ENCODE peak calls at places on chromosomes 6 and 20, in nine cellular contexts. Y is ovary, Z is endodermal cell, N is GM13977, X is colonic mucosa, J is prostate gland, Q is thyroid gland, B is psoas muscle, C is astrocyte of the spinal cord. U is an unnamed sample.

GRCh38 chr20:52056203-52057062 is 135.1 kb downstream of the ZFP64 start:
- DNase-seq in Y (no peak), Z (no peak), N (no peak), X (no peak), J (no peak), Q (no peak), B (no peak), C (peak), U (peak)

GRCh38 chr6:137016366-137016765 is 28.4 kb downstream of the IL20RA start:
- DNase-seq in Y (no peak), Z (no peak), N (no peak), X (no peak), J (no peak), Q (no peak), B (no peak), C (peak), U (peak)

GRCh38 chr20:62708591-62709536 is at the start of gene NTSR1:
- DNase-seq in Y (no peak), Z (peak), N (no peak), X (no peak), J (no peak), Q (no peak), B (no peak), C (no peak), U (no peak)

GRCh38 chr20:23116301-23117089 is 30.4 kb upstream of the CD93 start:
- DNase-seq in Y (no peak), Z (no peak), N (no peak), X (no peak), J (no peak), Q (no peak), B (no peak), C (no peak), U (no peak)

GRCh38 chr20:8860011-8860495 is 208.8 kb upstream of the PLCB4 start:
- DNase-seq in Y (no peak), Z (no peak), N (no peak), X (no peak), J (no peak), Q (no peak), B (no peak), C (peak), U (peak)

GRCh38 chr6:69005194-69005593 is 370.1 kb downstream of the ADGRB3 start:
- DNase-seq in Y (no peak), Z (no peak), N (no peak), X (no peak), J (no peak), Q (no peak), B (no peak), C (peak), U (peak)

GRCh38 chr20:21504323-21504722 is 9.5 kb downstream of the NKX2-2 start:
- DNase-seq in Y (no peak), Z (no peak), N (no peak), X (no peak), J (no peak), Q (no peak), B (no peak), C (no peak), U (no peak)

GRCh38 chr6:99458319-99458718 is 33.2 kb upstream of the PNISR start:
- DNase-seq in Y (no peak), Z (peak), N (no peak), X (no peak), J (no peak), Q (no peak), B (no peak), C (peak), U (peak)

GRCh38 chr6:8983202-8983688 is 547.9 kb upstream of the SLC35B3 start:
- DNase-seq in Y (peak), Z (peak), N (peak), X (peak), J (peak), Q (peak), B (peak), C (peak), U (peak)

DNA sequence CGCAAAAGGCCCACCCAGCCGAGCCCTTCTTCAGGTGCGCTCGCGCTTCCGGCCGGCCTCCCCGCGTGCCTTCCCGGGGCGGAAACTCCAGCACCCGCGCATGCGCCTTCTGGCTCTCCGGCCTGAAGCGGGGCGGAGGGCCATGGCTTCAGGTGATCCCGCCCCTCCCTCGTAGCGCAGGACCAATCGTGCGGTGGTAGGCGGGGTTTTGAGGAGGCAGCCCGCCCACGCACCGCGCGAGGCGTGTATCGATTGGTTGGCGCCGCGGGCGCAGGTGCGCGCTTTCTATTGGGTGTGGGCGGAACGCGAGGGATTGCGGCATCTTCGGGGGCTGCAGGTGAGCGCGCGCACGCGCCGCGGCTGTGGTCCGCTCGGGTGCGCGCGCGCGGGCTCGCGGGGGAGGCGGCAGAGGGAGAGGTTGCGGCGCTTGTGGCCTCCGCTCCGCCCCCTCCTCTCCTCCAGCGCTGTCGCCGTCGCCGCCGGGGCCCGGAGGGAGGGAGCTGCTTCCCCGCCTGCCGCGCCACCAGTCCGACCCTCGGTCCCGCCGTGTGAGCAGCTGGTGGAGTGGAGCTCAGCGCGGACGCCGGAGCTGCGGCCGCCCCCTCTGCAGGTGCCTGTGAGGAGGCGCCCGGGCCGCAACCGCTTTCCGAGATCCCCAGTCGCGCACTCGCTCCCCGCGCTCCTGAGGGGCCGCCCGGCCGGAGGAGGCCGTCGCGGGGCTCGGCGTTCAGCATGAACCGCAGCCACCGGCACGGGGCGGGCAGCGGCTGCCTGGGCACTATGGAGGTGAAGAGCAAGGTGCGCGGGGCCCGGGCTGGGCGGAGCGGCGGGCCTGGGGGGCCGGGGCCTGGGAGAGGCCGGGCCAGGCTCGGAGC is at the start of gene PARD6B:
- DNase-seq in Y (peak), Z (peak), N (peak), X (peak), J (peak), Q (peak), B (peak), C (peak), U (peak)
- TF ChIP-seq CTCF in Y (no peak), Z (peak), N (no peak), X (no peak), J (no peak), Q (no peak), B (no peak), C (no peak), U (no peak)

DNA sequence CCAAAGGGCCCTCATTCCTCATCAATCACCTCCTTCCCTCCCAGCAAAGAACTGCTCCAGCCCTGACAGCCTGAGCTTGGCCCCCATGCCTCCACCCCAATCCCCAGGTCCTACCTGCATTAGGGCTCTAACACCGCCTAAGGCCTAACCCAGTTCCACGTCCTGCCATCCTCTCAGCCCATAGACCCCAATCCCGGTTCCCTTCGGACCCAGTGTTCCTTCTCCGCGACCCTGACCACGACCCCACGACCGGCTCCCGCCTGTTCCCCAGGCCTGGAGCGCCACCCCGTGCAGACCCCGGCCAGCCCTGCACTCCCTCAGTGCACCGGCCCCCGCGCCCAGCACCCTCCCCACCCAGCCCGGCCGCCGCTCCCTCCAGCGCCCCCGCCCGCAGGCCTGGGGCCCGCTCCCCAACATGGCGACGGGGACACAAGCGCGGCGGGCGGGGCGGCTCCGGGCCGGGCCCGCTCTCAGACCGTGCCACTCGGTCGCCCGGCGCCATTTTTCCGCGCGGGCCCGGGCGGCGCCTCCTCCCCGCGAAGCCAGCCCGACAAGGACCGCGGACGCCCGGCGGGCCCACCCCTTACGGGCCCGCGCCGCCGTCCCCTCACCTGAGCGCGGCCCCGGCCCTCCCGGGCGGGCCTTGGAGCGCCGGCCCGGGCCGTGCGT is 456 bp downstream of the NCOA6 start:
- DNase-seq in Y (peak), Z (peak), N (peak), X (peak), J (peak), Q (peak), B (peak), C (peak), U (peak)
- TF ChIP-seq CTCF in Y (peak), Z (peak), N (peak), X (no peak), J (no peak), Q (no peak), B (no peak), C (no peak), U (no peak)

DNA sequence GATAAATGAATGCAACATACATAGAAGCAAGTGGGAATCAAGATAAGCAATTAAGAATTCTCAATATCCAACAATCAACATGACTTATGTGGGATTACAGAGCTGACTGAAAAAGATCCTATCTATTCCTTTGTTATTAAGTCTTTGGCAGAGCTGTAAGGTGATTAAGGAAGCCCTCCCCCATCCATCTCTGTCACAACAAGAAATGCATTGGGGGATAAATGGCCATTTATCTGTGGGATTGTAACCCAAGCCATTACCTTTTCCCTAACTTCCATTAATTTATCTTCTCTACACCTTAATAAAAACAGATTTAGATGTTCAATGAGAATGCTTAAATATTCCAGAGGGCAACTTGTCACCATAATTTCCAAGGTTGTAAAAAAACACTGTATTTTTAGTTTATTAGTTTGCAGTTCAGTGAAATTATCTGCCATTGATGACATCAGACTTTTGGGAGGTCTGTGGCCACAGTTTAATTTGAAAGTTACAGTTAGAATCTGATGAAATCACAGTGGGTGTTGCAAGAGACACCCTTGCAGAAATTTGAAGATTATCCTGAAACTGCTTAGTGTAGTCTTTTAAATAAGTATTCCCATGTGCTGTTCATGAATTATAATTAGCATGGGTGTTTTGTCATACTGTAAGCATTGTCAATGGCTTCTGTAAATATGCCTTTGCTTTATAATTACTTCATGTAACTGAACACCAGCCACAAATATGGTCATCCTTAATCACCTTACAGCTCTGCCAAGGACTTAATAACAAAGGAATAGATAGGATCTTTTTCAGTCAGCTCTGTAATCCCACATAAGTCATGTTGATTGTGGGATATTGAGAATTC is 49.4 kb upstream of the FYN start:
- DNase-seq in Y (no peak), Z (no peak), N (no peak), X (no peak), J (no peak), Q (no peak), B (no peak), C (peak), U (no peak)
- TF ChIP-seq CTCF in Y (no peak), Z (no peak), N (no peak), X (no peak), J (no peak), Q (no peak), B (no peak), C (no peak), U (no peak)

DNA sequence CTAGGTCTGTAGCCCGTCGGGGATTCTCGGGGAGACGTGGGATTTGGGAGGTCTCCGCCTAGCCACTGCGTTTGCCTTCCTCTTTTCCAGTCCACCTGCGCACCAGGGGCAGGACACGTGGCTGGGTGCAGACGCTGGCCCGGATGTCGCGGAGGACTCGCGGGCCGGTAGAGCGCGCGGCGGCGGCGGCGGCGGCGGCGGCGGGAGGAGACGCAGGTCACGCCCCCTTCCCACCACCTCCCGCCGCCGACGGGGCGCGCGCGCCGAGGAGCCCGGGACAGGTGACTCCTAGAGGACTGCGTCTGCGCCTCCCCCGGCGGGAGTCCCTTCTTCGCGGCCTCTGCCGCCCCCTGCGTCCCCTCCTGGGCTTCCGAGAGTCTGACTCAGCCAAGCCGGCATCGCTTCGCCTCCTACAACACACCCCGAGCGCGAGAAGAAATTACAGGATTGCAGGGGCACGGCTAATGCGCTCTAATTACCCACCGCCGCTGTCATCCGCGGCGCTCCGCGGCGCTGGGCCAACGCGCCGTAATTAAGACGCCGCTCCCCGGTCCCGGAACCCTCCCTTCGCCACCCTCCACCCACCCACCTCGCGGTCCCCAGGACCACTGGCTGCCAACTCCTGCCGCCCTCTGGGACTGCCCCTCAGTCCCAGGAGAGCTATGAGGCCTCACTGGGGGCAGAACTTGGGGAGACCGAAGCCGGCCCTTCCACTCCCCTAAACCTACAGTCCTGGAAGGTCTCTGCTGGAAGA is 124.5 kb downstream of the MRPL14 start:
- DNase-seq in Y (peak), Z (peak), N (peak), X (peak), J (peak), Q (peak), B (peak), C (peak), U (peak)
- TF ChIP-seq CTCF in Y (peak), Z (peak), N (peak), X (no peak), J (no peak), Q (peak), B (peak), C (peak), U (peak)